ENCODE peak calls at places on chromosomes 11 and 22, in seven cellular contexts. S, C, B, I, N, X and T are unnamed samples.

GRCh38 chr11:102268083-102268984 is 49.0 kb upstream of the BIRC3 start:
- DNase-seq in S (peak; percentile 53), C (peak; percentile 81), B (peak; percentile 78), I (peak; percentile 92), N (peak; percentile 85), X (peak; percentile 83), T (no peak)

GRCh38 chr22:40178417-40179409 is 988 bp downstream of the TNRC6B start:
- DNase-seq in S (peak; percentile 30), C (peak; percentile 21), B (no peak), I (no peak), N (peak; percentile 30), X (peak; percentile 49), T (no peak)

GRCh38 chr11:35223429-35223828 is 84.5 kb downstream of the CD44 start:
- DNase-seq in S (no peak), C (peak; percentile 55), B (no peak), I (no peak), N (no peak), X (peak; percentile 48), T (no peak)

GRCh38 chr11:111823131-111823530 is 48.2 kb downstream of the ALG9 start:
- DNase-seq in S (no peak), C (no peak), B (no peak), I (no peak), N (no peak), X (no peak), T (no peak)

GRCh38 chr11:877565-877964 is 33.0 kb downstream of the CHID1 start:
- DNase-seq in S (peak; percentile 8), C (no peak), B (no peak), I (no peak), N (no peak), X (no peak), T (peak; percentile 16)

GRCh38 chr11:68661697-68662603 is 22.4 kb upstream of the GAL start:
- DNase-seq in S (no peak), C (no peak), B (no peak), I (no peak), N (no peak), X (no peak), T (no peak)

GRCh38 chr11:132318421-132319157 is 948.2 kb downstream of the NTM start:
- DNase-seq in S (no peak), C (peak; percentile 79), B (no peak), I (no peak), N (peak; percentile 76), X (no peak), T (peak; percentile 58)

GRCh38 chr22:27637604-27638003 is 164.0 kb downstream of the MN1 start:
- DNase-seq in S (no peak), C (peak; percentile 46), B (no peak), I (no peak), N (peak; percentile 75), X (no peak), T (no peak)

GRCh38 chr11:102456381-102456780 is 3.8 kb upstream of the TMEM123 start:
- DNase-seq in S (no peak), C (no peak), B (no peak), I (no peak), N (peak; percentile 73), X (no peak), T (no peak)

GRCh38 chr11:33899383-33900037 is 7.6 kb upstream of the LMO2 start:
- DNase-seq in S (no peak), C (peak; percentile 95), B (no peak), I (peak; percentile 55), N (peak; percentile 67), X (no peak), T (peak; percentile 87)

GRCh38 chr11:8692417-8692816 is 9.8 kb downstream of the RPL27A start:
- DNase-seq in S (no peak), C (no peak), B (no peak), I (no peak), N (peak; percentile 38), X (no peak), T (no peak)

GRCh38 chr11:36565033-36565610 is 2.7 kb upstream of the RAG1 start:
- DNase-seq in S (no peak), C (no peak), B (no peak), I (no peak), N (no peak), X (no peak), T (no peak)

GRCh38 chr11:28086569-28086968 is 21.4 kb downstream of the KIF18A start:
- DNase-seq in S (no peak), C (peak; percentile 2), B (no peak), I (no peak), N (peak; percentile 89), X (no peak), T (no peak)